ENCODE peak calls at places on chromosomes 16 and 17, in eight cellular contexts. One of them, this sample, is unnamed.

GRCh38 chr16:77763994-77764393 is 24.4 kb upstream of the VAT1L start:
- DNase-seq in NCI-H82: no peak
- DNase-seq in HS-5: no peak
- DNase-seq in GM13977: no peak
- DNase-seq in memory B cell: no peak
- DNase-seq in fibroblast of mammary gland: no peak
- DNase-seq in NCI-H774: no peak
- DNase-seq in IMR-90: no peak
- DNase-seq in this sample: no peak

GRCh38 chr16:81651758-81652718 is 127.1 kb upstream of the PLCG2 start:
- DNase-seq in HS-5: no peak
- DNase-seq in IMR-90: no peak
- DNase-seq in memory B cell: no peak
- DNase-seq in NCI-H774: no peak
- DNase-seq in NCI-H82: no peak
- DNase-seq in GM13977: no peak
- DNase-seq in fibroblast of mammary gland: no peak
- DNase-seq in this sample: no peak

GRCh38 chr16:87016056-87016455 is 301.1 kb downstream of the C16orf95 start:
- DNase-seq in GM13977: no peak
- DNase-seq in NCI-H774: no peak
- DNase-seq in fibroblast of mammary gland: no peak
- DNase-seq in HS-5: no peak
- DNase-seq in IMR-90: no peak
- DNase-seq in NCI-H82: no peak
- DNase-seq in memory B cell: no peak
- DNase-seq in this sample: no peak

GRCh38 chr17:2449486-2449885 is 48.6 kb upstream of the MNT start:
- DNase-seq in IMR-90: peak
- DNase-seq in NCI-H82: peak
- DNase-seq in NCI-H774: no peak
- DNase-seq in fibroblast of mammary gland: peak
- DNase-seq in memory B cell: no peak
- DNase-seq in HS-5: no peak
- DNase-seq in GM13977: peak
- DNase-seq in this sample: no peak

GRCh38 chr16:53131050-53131362 is 76.2 kb downstream of the CHD9 start:
- DNase-seq in GM13977: no peak
- DNase-seq in NCI-H774: no peak
- DNase-seq in memory B cell: no peak
- DNase-seq in HS-5: no peak
- DNase-seq in IMR-90: no peak
- DNase-seq in fibroblast of mammary gland: no peak
- DNase-seq in NCI-H82: peak
- DNase-seq in this sample: no peak

GRCh38 chr17:58531661-58532554 is 17.5 kb upstream of the MTMR4 start:
- DNase-seq in fibroblast of mammary gland: peak
- DNase-seq in memory B cell: peak
- DNase-seq in NCI-H82: peak
- DNase-seq in IMR-90: peak
- DNase-seq in NCI-H774: peak
- DNase-seq in HS-5: no peak
- DNase-seq in GM13977: peak
- DNase-seq in this sample: no peak

GRCh38 chr16:75401697-75402096 is 31.6 kb downstream of the CFDP1 start:
- DNase-seq in fibroblast of mammary gland: no peak
- DNase-seq in IMR-90: no peak
- DNase-seq in GM13977: no peak
- DNase-seq in NCI-H774: no peak
- DNase-seq in HS-5: no peak
- DNase-seq in NCI-H82: no peak
- DNase-seq in memory B cell: no peak
- DNase-seq in this sample: no peak

GRCh38 chr16:88649924-88650748 is 717 bp downstream of the CYBA start:
- DNase-seq in fibroblast of mammary gland: no peak
- DNase-seq in GM13977: peak
- DNase-seq in NCI-H774: no peak
- DNase-seq in memory B cell: peak
- DNase-seq in IMR-90: peak
- DNase-seq in NCI-H82: peak
- DNase-seq in HS-5: no peak
- DNase-seq in this sample: no peak

GRCh38 chr16:22661161-22661647 is 150.5 kb downstream of the NPIPB5 start:
- DNase-seq in HS-5: no peak
- DNase-seq in fibroblast of mammary gland: no peak
- DNase-seq in memory B cell: no peak
- DNase-seq in GM13977: no peak
- DNase-seq in IMR-90: no peak
- DNase-seq in NCI-H82: no peak
- DNase-seq in NCI-H774: no peak
- DNase-seq in this sample: no peak

GRCh38 chr17:14499976-14500375 is 199.1 kb downstream of the HS3ST3B1 start:
- DNase-seq in NCI-H82: peak
- DNase-seq in GM13977: no peak
- DNase-seq in HS-5: no peak
- DNase-seq in IMR-90: no peak
- DNase-seq in fibroblast of mammary gland: no peak
- DNase-seq in NCI-H774: no peak
- DNase-seq in memory B cell: no peak
- DNase-seq in this sample: no peak